ENCODE peak calls at places on chromosomes 6 and 20, in five cellular contexts. O is Peyer's patch, K is esophagus muscularis mucosa, Z is mucosa of descending colon, C is left ventricle myocardium inferior. D is an unnamed sample.

GRCh38 chr20:49426873-49427272 is 55.6 kb downstream of the KCNB1 start:
- DNase-seq in O (no peak), K (no peak), Z (no peak), C (no peak), D (no peak)

GRCh38 chr6:90250405-90250804 is 46.2 kb downstream of the BACH2 start:
- DNase-seq in O (no peak), K (no peak), Z (no peak), C (no peak), D (no peak)

GRCh38 chr6:129628101-129628815 is 81.7 kb downstream of the ARHGAP18 start:
- DNase-seq in O (no peak), K (no peak), Z (no peak), C (no peak), D (no peak)

GRCh38 chr6:20876016-20876415 is 341.8 kb downstream of the CDKAL1 start:
- DNase-seq in O (no peak), K (no peak), Z (no peak), C (no peak), D (no peak)

GRCh38 chr6:35960192-35960591 is 39.3 kb upstream of the SRPK1 start:
- DNase-seq in O (no peak), K (no peak), Z (no peak), C (no peak), D (no peak)

GRCh38 chr6:96626749-96627353 is 63.9 kb downstream of the FHL5 start:
- DNase-seq in O (no peak), K (no peak), Z (no peak), C (no peak), D (no peak)

GRCh38 chr6:21348462-21349195 is 244.9 kb upstream of the SOX4 start:
- DNase-seq in O (no peak), K (no peak), Z (no peak), C (peak; percentile 21), D (peak; percentile 21)

GRCh38 chr6:127939442-127940066 is 38.7 kb upstream of the THEMIS start:
- DNase-seq in O (no peak), K (no peak), Z (no peak), C (no peak), D (no peak)

GRCh38 chr6:158028421-158028820 is 46.8 kb downstream of the SYNJ2 start:
- DNase-seq in O (no peak), K (no peak), Z (peak; percentile 40), C (peak; percentile 19), D (no peak)

GRCh38 chr6:114906096-114906495 is 563.3 kb upstream of the HS3ST5 start:
- DNase-seq in O (no peak), K (no peak), Z (no peak), C (no peak), D (no peak)

GRCh38 chr6:157690441-157691210 is 132.4 kb upstream of the SNX9 start:
- DNase-seq in O (no peak), K (no peak), Z (no peak), C (no peak), D (peak; percentile 70)

GRCh38 chr6:3289664-3290055 is 30.9 kb downstream of the PSMG4 start:
- DNase-seq in O (peak; percentile 41), K (no peak), Z (no peak), C (no peak), D (peak; percentile 78)

GRCh38 chr20:22801528-22801927 is 217.2 kb upstream of the FOXA2 start:
- DNase-seq in O (no peak), K (no peak), Z (no peak), C (no peak), D (no peak)

DNA sequence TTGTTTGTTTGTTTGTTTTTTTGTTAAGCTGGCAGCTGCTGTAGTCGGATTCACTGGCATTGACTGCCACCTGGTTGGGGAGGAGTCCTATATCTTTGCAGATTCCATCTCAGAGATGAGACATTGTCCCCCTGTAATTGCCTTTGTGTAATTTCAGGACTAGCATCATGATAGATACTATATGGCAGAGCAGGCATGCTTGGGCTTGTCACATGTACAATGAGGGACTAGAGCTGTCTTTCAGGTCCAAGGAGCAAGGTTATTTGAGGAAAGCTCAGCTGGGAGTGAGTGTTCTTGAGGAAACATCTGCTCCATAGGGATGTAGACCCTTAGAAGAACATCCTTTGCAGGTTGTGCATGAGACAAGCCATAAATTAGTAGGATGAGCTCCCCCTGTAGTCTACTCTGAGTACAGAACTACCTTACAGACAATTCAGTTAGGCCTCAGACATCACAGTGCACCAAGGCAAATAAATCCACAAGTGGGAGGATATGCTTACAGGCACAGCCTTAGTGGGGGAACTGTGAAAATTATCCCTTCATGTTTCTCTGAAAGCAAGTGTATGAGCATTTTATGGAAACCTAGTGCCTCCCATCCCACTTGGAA is 62.1 kb downstream of the BMP2 start:
- DNase-seq in O (no peak), K (no peak), Z (no peak), C (no peak), D (no peak)
- TF ChIP-seq CTCF in O (no peak), K (no peak), Z (no peak), C (no peak), D (no peak)

GRCh38 chr20:59144831-59145196 is 18.8 kb upstream of the ZNF831 start:
- DNase-seq in O (no peak), K (no peak), Z (no peak), C (no peak), D (peak; percentile 46)

GRCh38 chr20:59145926-59146800 is 17.5 kb upstream of the ZNF831 start:
- DNase-seq in O (peak; percentile 77), K (no peak), Z (no peak), C (no peak), D (no peak)

GRCh38 chr20:59146801-59147118 is 16.9 kb upstream of the ZNF831 start:
- DNase-seq in O (no peak), K (no peak), Z (no peak), C (no peak), D (no peak)

GRCh38 chr20:59144179-59144830 is 19.3 kb upstream of the ZNF831 start:
- DNase-seq in O (no peak), K (no peak), Z (no peak), C (no peak), D (no peak)

DNA sequence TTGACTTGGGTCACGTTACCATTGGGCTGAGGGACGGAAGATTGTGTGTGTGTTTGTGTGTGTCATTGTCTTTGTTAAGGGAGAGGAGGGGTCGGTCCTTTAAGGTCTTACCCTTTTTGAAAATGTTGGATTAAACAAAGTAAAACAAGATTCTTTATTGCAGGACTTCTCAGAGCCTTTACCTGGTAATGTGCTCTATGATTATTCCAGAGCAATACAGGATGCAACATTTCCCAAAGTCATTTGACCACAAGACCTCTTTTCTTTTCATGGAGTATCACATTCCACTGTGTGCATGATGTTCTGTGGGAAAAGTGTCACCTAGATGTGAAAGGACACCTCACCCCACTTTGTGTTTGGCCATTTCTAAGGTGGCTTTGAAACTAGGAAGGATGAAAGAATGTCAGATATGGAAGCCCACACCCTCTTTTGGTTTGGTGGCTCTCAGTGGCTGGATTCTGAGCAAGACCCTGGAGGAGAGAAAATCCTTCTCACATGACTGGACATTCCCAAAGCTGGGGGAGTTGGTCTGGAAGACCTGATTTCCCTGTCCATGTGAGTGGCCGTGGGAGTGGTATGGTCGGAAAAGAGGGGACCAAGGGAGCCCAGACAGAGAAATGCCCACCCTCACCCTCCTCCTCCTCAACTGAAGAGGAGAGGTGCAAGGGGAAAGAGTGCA is 18.2 kb upstream of the ZNF831 start:
- DNase-seq in O (no peak), K (no peak), Z (no peak), C (no peak), D (no peak)
- H3K4me3 ChIP-seq in O (no peak overlapping the region), K (no peak overlapping the region), Z (no peak overlapping the region), C (no peak overlapping the region), D (no peak overlapping the region)

GRCh38 chr6:54618597-54618996 is 228.0 kb upstream of the FAM83B start:
- DNase-seq in O (no peak), K (no peak), Z (no peak), C (no peak), D (no peak)

GRCh38 chr6:54619102-54619501 is 227.5 kb upstream of the FAM83B start:
- DNase-seq in O (no peak), K (no peak), Z (no peak), C (no peak), D (no peak)

GRCh38 chr6:54624779-54625178 is 221.8 kb upstream of the FAM83B start:
- DNase-seq in O (no peak), K (no peak), Z (no peak), C (no peak), D (no peak)

GRCh38 chr6:54624216-54624615 is 222.4 kb upstream of the FAM83B start:
- DNase-seq in O (no peak), K (no peak), Z (no peak), C (no peak), D (no peak)

GRCh38 chr6:54621285-54621684 is 225.3 kb upstream of the FAM83B start:
- DNase-seq in O (no peak), K (no peak), Z (no peak), C (no peak), D (no peak)
- TF ChIP-seq CTCF in O (no peak), K (no peak), Z (peak; percentile 20), C (no peak), D (no peak)

GRCh38 chr20:19748687-19749086 is 9.4 kb upstream of the RIN2 start:
- DNase-seq in O (no peak), K (no peak), Z (no peak), C (no peak), D (no peak)

GRCh38 chr20:19747903-19748302 is 10.2 kb upstream of the RIN2 start:
- DNase-seq in O (no peak), K (no peak), Z (no peak), C (no peak), D (no peak)

GRCh38 chr20:19749537-19749936 is 8.5 kb upstream of the RIN2 start:
- DNase-seq in O (no peak), K (no peak), Z (no peak), C (no peak), D (no peak)

GRCh38 chr20:19750907-19751636 is 7.0 kb upstream of the RIN2 start:
- DNase-seq in O (no peak), K (no peak), Z (no peak), C (no peak), D (peak; percentile 76)

DNA sequence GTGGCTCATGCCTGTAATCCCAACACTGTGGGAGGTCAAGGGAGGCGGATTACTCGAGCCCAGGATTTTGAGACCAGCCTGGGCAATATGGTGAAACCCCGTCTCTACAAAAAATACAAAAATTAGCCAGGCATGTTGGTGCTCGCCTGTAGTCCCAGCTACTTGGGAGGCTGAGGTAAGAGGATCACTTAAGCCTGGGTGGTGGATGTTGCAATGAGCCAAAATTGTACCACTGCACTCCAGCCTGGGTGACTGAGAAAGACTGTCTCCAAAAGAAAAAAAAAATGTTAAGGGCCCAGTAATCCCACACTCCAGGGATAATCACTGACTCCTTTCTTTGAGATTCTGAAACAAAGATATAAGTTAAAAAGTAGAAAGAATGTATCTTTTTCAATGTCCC is 7.9 kb upstream of the RIN2 start:
- DNase-seq in O (no peak), K (no peak), Z (no peak), C (no peak), D (peak; percentile 53)
- H3K4me3 ChIP-seq in O (no peak overlapping the region), K (no peak overlapping the region), Z (no peak overlapping the region), C (no peak overlapping the region), D (no peak overlapping the region)

GRCh38 chr6:119720160-119720559 is 370.6 kb upstream of the MAN1A1 start:
- DNase-seq in O (no peak), K (no peak), Z (no peak), C (no peak), D (no peak)
- TF ChIP-seq CTCF in O (no peak), K (no peak), Z (no peak), C (no peak), D (no peak)

GRCh38 chr6:75155586-75155985 is 50.3 kb downstream of the COL12A1 start:
- DNase-seq in O (no peak), K (no peak), Z (no peak), C (no peak), D (no peak)
- H3K4me3 ChIP-seq in O (no peak overlapping the region), K (no peak overlapping the region), Z (no peak overlapping the region), C (no peak overlapping the region), D (no peak overlapping the region)

D was measured in lower leg skin.